ENCODE peak calls at places on chromosome 9, in seven cellular contexts. One of them, this sample, is unnamed.
A peak's percentile ranks its signal among the peaks of the same experiment; 100 is the strongest.

GRCh38 chr9:93255994-93256877 is 72.3 kb downstream of the WNK2 start:
- DNase-seq in A549: no peak
- DNase-seq in K562: no peak
- DNase-seq in HCT116: no peak
- DNase-seq in HepG2: no peak
- DNase-seq in SK-N-SH: peak; percentile 29
- DNase-seq in GM12878: no peak
- DNase-seq in this sample: no peak

GRCh38 chr9:127572961-127573727 is 38.9 kb upstream of the STXBP1 start:
- DNase-seq in A549: no peak
- DNase-seq in K562: no peak
- DNase-seq in HCT116: no peak
- DNase-seq in HepG2: no peak
- DNase-seq in SK-N-SH: no peak
- DNase-seq in GM12878: no peak
- DNase-seq in this sample: no peak

GRCh38 chr9:93120846-93121315 is 13.2 kb downstream of the NINJ1 start:
- DNase-seq in A549: no peak
- DNase-seq in K562: no peak
- DNase-seq in HCT116: no peak
- DNase-seq in HepG2: no peak
- DNase-seq in SK-N-SH: no peak
- DNase-seq in GM12878: no peak
- DNase-seq in this sample: no peak

GRCh38 chr9:16145196-16145950 is 592.5 kb downstream of the CCDC171 start:
- DNase-seq in A549: no peak
- DNase-seq in K562: no peak
- DNase-seq in HCT116: no peak
- DNase-seq in HepG2: no peak
- DNase-seq in SK-N-SH: no peak
- DNase-seq in GM12878: no peak
- DNase-seq in this sample: no peak

GRCh38 chr9:70561805-70562395 is 147.4 kb upstream of the KLF9 start:
- DNase-seq in A549: no peak
- DNase-seq in K562: no peak
- DNase-seq in HCT116: no peak
- DNase-seq in HepG2: no peak
- DNase-seq in SK-N-SH: no peak
- DNase-seq in GM12878: no peak
- DNase-seq in this sample: no peak

GRCh38 chr9:15999422-16000339 is 446.8 kb downstream of the CCDC171 start:
- DNase-seq in A549: peak; percentile 50
- DNase-seq in K562: no peak
- DNase-seq in HCT116: peak; percentile 48
- DNase-seq in HepG2: no peak
- DNase-seq in SK-N-SH: peak; percentile 4
- DNase-seq in GM12878: no peak
- DNase-seq in this sample: no peak

GRCh38 chr9:88776717-88777497 is 214.4 kb upstream of the S1PR3 start:
- DNase-seq in A549: peak; percentile 44
- DNase-seq in K562: peak; percentile 17
- DNase-seq in HCT116: no peak
- DNase-seq in HepG2: peak; percentile 15
- DNase-seq in SK-N-SH: no peak
- DNase-seq in GM12878: no peak
- DNase-seq in this sample: no peak

GRCh38 chr9:3912260-3912659 is 386.5 kb upstream of the RFX3 start:
- DNase-seq in A549: no peak
- DNase-seq in K562: no peak
- DNase-seq in HCT116: no peak
- DNase-seq in HepG2: no peak
- DNase-seq in SK-N-SH: no peak
- DNase-seq in GM12878: no peak
- DNase-seq in this sample: no peak

GRCh38 chr9:73575071-73575470 is 423.4 kb downstream of the ANXA1 start:
- DNase-seq in A549: no peak
- DNase-seq in K562: no peak
- DNase-seq in HCT116: no peak
- DNase-seq in HepG2: no peak
- DNase-seq in SK-N-SH: no peak
- DNase-seq in GM12878: no peak
- DNase-seq in this sample: no peak

GRCh38 chr9:125674981-125675973 is 31.7 kb downstream of the MAPKAP1 start:
- DNase-seq in A549: peak; percentile 53
- DNase-seq in K562: no peak
- DNase-seq in HCT116: peak; percentile 58
- DNase-seq in HepG2: peak; percentile 51
- DNase-seq in SK-N-SH: no peak
- DNase-seq in GM12878: no peak
- DNase-seq in this sample: no peak

GRCh38 chr9:107647611-107648010 is 158.0 kb upstream of the KLF4 start:
- DNase-seq in A549: no peak
- DNase-seq in K562: no peak
- DNase-seq in HCT116: no peak
- DNase-seq in HepG2: no peak
- DNase-seq in SK-N-SH: no peak
- DNase-seq in GM12878: no peak
- DNase-seq in this sample: no peak

GRCh38 chr9:115643948-115644727 is 509.5 kb upstream of the PAPPA start:
- DNase-seq in A549: no peak
- DNase-seq in K562: no peak
- DNase-seq in HCT116: no peak
- DNase-seq in HepG2: no peak
- DNase-seq in SK-N-SH: no peak
- DNase-seq in GM12878: no peak
- DNase-seq in this sample: no peak

GRCh38 chr9:88660611-88661010 is 125.6 kb downstream of the NXNL2 start:
- DNase-seq in A549: no peak
- DNase-seq in K562: no peak
- DNase-seq in HCT116: peak; percentile 12
- DNase-seq in HepG2: peak; percentile 50
- DNase-seq in SK-N-SH: no peak
- DNase-seq in GM12878: no peak
- DNase-seq in this sample: peak; percentile 83

GRCh38 chr9:99881769-99882168 is 24.7 kb upstream of the STX17 start:
- DNase-seq in A549: no peak
- DNase-seq in K562: no peak
- DNase-seq in HCT116: no peak
- DNase-seq in HepG2: no peak
- DNase-seq in SK-N-SH: no peak
- DNase-seq in GM12878: no peak
- DNase-seq in this sample: no peak

GRCh38 chr9:34540826-34541225 is 18.0 kb upstream of the ENHO start:
- DNase-seq in A549: no peak
- DNase-seq in K562: no peak
- DNase-seq in HCT116: no peak
- DNase-seq in HepG2: no peak
- DNase-seq in SK-N-SH: peak; percentile 10
- DNase-seq in GM12878: no peak
- DNase-seq in this sample: no peak

GRCh38 chr9:87285183-87285582 is 212.5 kb upstream of the DAPK1 start:
- DNase-seq in A549: no peak
- DNase-seq in K562: no peak
- DNase-seq in HCT116: no peak
- DNase-seq in HepG2: no peak
- DNase-seq in SK-N-SH: peak; percentile 27
- DNase-seq in GM12878: no peak
- DNase-seq in this sample: no peak

DNA sequence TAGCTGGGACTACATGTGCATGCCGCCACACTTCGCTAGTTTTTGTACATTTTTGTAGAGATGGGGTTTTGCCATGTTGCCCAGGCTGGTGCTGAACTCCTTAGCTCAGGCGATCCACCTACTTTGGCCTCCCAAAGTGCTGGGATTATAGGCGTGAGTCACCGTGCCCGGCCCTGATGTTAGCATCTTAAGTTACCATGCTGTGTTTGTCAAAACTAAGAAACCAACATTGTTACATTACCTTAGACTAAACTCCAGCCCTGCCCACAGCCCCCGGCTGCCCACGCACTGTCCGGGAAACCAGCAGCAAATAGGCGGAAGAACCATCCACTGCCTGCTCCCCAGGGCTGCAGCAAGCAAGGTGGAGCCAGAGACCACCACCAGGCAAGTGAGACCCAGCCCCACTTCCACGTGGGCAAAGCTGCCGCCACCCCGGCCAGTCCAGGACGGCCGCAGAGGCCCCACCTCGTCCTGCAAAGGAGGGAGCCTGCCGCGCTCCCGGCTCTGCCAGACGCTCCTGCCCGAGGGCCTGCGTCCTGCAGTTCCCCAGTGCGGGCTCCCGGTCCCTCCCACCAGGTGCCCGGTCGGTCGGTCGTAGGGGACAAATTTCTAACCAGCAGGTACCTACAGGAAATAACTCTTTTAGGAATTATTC is 35.7 kb upstream of the TXN start:
- DNase-seq in A549: no peak
- DNase-seq in K562: no peak
- DNase-seq in HCT116: no peak
- DNase-seq in HepG2: no peak
- DNase-seq in SK-N-SH: peak; percentile 28
- DNase-seq in GM12878: no peak
- DNase-seq in this sample: peak; percentile 8
- H3K4me3 ChIP-seq in A549: no peak overlapping the region
- H3K4me3 ChIP-seq in K562: no peak overlapping the region
- H3K4me3 ChIP-seq in HCT116: no peak overlapping the region
- H3K4me3 ChIP-seq in HepG2: no peak overlapping the region
- H3K4me3 ChIP-seq in SK-N-SH: no peak overlapping the region
- H3K4me3 ChIP-seq in GM12878: no peak overlapping the region
- H3K4me3 ChIP-seq in this sample: no peak overlapping the region

DNA sequence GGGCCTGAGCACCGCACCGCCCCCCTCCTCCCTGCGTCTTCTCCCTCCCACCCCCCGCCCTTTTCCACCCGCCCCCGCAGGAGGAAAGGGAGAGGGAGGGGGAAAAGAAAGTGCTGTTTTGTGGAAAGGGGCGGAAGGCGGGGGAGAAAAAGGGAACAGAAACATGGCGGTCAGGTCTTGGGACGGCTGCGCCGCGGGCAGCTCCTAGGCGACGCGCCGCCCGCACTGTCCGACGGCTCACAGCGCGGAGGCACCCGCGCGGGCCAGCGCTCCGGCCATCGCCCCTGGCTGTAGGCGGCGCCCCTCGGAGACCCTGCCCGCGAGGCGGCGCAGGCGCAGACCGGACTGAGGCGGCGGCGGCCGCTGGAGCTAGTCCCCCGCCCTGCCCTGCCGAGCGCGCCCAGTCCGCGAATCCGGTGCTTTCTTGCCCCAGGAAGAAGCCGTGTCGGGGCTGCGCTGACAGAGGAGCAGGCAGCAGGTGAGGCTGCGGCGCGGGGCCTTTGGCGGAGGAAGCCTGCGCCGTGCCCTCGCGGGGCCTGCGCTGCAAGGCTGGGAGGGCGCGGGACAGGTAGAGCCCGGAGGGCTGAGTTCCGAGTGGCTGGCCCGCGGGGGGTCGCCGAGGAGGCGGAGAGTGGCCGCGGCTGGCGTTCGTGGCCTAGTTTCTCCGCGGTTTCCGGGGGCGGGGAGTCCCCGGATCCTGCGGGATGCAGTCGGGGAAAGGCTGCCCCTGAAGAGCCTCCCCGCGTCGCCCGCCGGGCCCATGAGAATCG is at the start of gene DENND4C:
- DNase-seq in A549: peak; percentile 71
- DNase-seq in K562: peak; percentile 85
- DNase-seq in HCT116: peak; percentile 72
- DNase-seq in HepG2: peak; percentile 85
- DNase-seq in SK-N-SH: peak; percentile 96
- DNase-seq in GM12878: peak; percentile 66
- DNase-seq in this sample: peak; percentile 93
- H3K4me2 ChIP-seq in A549: peak within 1 kb of the TSS; percentile 87
- H3K4me2 ChIP-seq in K562: peak within 1 kb of the TSS; percentile 75
- H3K4me2 ChIP-seq in HCT116: peak within 1 kb of the TSS; percentile 95
- H3K4me2 ChIP-seq in HepG2: peak within 1 kb of the TSS; percentile 83
- H3K4me2 ChIP-seq in SK-N-SH: peak within 1 kb of the TSS; percentile 88
- H3K4me2 ChIP-seq in GM12878: peak within 1 kb of the TSS; percentile 88
- H3K4me2 ChIP-seq in this sample: peak within 1 kb of the TSS; percentile 98

GRCh38 chr9:133188843-133189180 is 20.2 kb downstream of the OBP2B start:
- DNase-seq in A549: no peak
- DNase-seq in K562: no peak
- DNase-seq in HCT116: no peak
- DNase-seq in HepG2: no peak
- DNase-seq in SK-N-SH: no peak
- DNase-seq in GM12878: no peak
- DNase-seq in this sample: no peak
- TF ChIP-seq REST in A549: no peak
- TF ChIP-seq REST in K562: no peak
- TF ChIP-seq REST in HCT116: no peak
- TF ChIP-seq REST in HepG2: no peak
- TF ChIP-seq REST in SK-N-SH: no peak
- TF ChIP-seq REST in GM12878: no peak
- TF ChIP-seq REST in this sample: no peak

GRCh38 chr9:123687246-123687721 is 242.6 kb downstream of the DENND1A start:
- DNase-seq in A549: no peak
- DNase-seq in K562: no peak
- DNase-seq in HCT116: no peak
- DNase-seq in HepG2: peak; percentile 38
- DNase-seq in SK-N-SH: no peak
- DNase-seq in GM12878: no peak
- DNase-seq in this sample: no peak

GRCh38 chr9:123684393-123685149 is 245.4 kb downstream of the DENND1A start:
- DNase-seq in A549: no peak
- DNase-seq in K562: no peak
- DNase-seq in HCT116: no peak
- DNase-seq in HepG2: no peak
- DNase-seq in SK-N-SH: no peak
- DNase-seq in GM12878: no peak
- DNase-seq in this sample: no peak

GRCh38 chr9:123686131-123686848 is 243.6 kb downstream of the DENND1A start:
- DNase-seq in A549: no peak
- DNase-seq in K562: no peak
- DNase-seq in HCT116: no peak
- DNase-seq in HepG2: no peak
- DNase-seq in SK-N-SH: no peak
- DNase-seq in GM12878: no peak
- DNase-seq in this sample: no peak

GRCh38 chr9:123686849-123687233 is 243.1 kb downstream of the DENND1A start:
- DNase-seq in A549: no peak
- DNase-seq in K562: no peak
- DNase-seq in HCT116: no peak
- DNase-seq in HepG2: no peak
- DNase-seq in SK-N-SH: no peak
- DNase-seq in GM12878: no peak
- DNase-seq in this sample: no peak

GRCh38 chr9:123685489-123686083 is 244.3 kb downstream of the DENND1A start:
- DNase-seq in A549: no peak
- DNase-seq in K562: no peak
- DNase-seq in HCT116: no peak
- DNase-seq in HepG2: no peak
- DNase-seq in SK-N-SH: no peak
- DNase-seq in GM12878: no peak
- DNase-seq in this sample: no peak
- H3K4me3 ChIP-seq in A549: no peak overlapping the region
- H3K4me3 ChIP-seq in K562: no peak overlapping the region
- H3K4me3 ChIP-seq in HCT116: no peak overlapping the region
- H3K4me3 ChIP-seq in HepG2: no peak overlapping the region
- H3K4me3 ChIP-seq in SK-N-SH: no peak overlapping the region
- H3K4me3 ChIP-seq in GM12878: no peak overlapping the region
- H3K4me3 ChIP-seq in this sample: no peak overlapping the region